ENCODE peak calls at places on chromosomes 1 and 21, in six cellular contexts. B is H1, H is SK-N-SH, L is HepG2, U is K562, Q is GM12878. W is an unnamed sample.

GRCh38 chr1:44962729-44963128 is 23.7 kb downstream of the EIF2B3 start:
- DNase-seq in Q (no peak), L (no peak), B (no peak), U (no peak), H (no peak), W (no peak)

GRCh38 chr1:244338996-244339692 is 112.6 kb downstream of the ADSS2 start:
- DNase-seq in B (no peak), U (no peak), L (no peak), Q (no peak), H (no peak), W (no peak)

GRCh38 chr21:41641821-41642368 is 125.0 kb downstream of the RIPK4 start:
- DNase-seq in H (no peak), L (peak), B (no peak), U (no peak), Q (no peak), W (no peak)

GRCh38 chr1:101376121-101377095 is 139.6 kb downstream of the S1PR1 start:
- DNase-seq in Q (no peak), H (no peak), U (no peak), L (no peak), B (no peak), W (no peak)

GRCh38 chr21:36705679-36706481 is 7.0 kb downstream of the SIM2 start:
- DNase-seq in L (no peak), H (peak), U (peak), Q (no peak), B (no peak), W (no peak)

GRCh38 chr1:201396859-201397464 is 2.2 kb downstream of the LAD1 start:
- DNase-seq in L (peak), U (no peak), Q (no peak), B (no peak), H (no peak), W (no peak)

GRCh38 chr1:59375321-59376220 is 78.7 kb downstream of the FGGY start:
- DNase-seq in L (no peak), Q (no peak), H (no peak), U (no peak), B (no peak), W (no peak)

GRCh38 chr1:33433509-33434362 is 2.8 kb upstream of the PHC2 start:
- DNase-seq in L (peak), B (no peak), H (no peak), U (no peak), Q (no peak), W (peak)

GRCh38 chr1:241600496-241600901 is 39.7 kb downstream of the CHML start:
- DNase-seq in L (no peak), U (no peak), Q (peak), B (no peak), H (no peak), W (no peak)

GRCh38 chr1:179706339-179706941 is 36.7 kb upstream of the FAM163A start:
- DNase-seq in H (peak), L (peak), Q (no peak), B (no peak), U (peak), W (peak)

GRCh38 chr21:45439901-45440461 is 35.0 kb downstream of the COL18A1 start:
- DNase-seq in Q (no peak), L (no peak), B (no peak), U (no peak), H (no peak), W (no peak)
- H3K4me3 ChIP-seq in Q (no peak), L (no peak), B (no peak), U (no peak), H (no peak), W (no peak)

DNA sequence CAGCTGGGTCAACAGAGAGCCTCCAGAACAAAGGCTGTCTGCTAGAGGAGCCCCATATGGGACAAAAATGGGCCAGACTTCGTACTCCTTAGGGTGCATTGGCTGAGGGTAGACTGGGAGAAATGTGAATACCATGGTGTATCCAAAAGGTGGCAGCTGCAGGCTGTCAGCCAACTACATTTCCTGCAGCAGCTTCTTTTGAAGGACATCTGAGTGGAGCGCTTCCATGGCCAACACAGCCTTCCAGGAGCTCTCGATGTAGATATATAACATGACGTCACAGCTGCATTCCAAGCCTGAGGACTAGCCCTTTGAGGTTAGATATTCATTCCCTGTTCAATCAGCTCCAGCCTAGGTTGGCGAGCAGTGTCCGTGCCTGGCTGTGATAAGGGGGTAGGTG is 107.7 kb downstream of the MAB21L3 start:
- DNase-seq in L (peak), Q (no peak), H (no peak), U (no peak), B (no peak), W (no peak)
- TF ChIP-seq GABPA in L (no peak), Q (no peak), H (no peak), U (no peak), B (no peak), W (no peak)

GRCh38 chr1:119714583-119714982 is 2.8 kb downstream of the PHGDH start:
- DNase-seq in L (no peak), Q (no peak), H (no peak), U (no peak), B (no peak), W (peak)
- H3K4me3 ChIP-seq in L (no peak), Q (no peak), H (no peak), U (no peak), B (peak), W (no peak)

DNA sequence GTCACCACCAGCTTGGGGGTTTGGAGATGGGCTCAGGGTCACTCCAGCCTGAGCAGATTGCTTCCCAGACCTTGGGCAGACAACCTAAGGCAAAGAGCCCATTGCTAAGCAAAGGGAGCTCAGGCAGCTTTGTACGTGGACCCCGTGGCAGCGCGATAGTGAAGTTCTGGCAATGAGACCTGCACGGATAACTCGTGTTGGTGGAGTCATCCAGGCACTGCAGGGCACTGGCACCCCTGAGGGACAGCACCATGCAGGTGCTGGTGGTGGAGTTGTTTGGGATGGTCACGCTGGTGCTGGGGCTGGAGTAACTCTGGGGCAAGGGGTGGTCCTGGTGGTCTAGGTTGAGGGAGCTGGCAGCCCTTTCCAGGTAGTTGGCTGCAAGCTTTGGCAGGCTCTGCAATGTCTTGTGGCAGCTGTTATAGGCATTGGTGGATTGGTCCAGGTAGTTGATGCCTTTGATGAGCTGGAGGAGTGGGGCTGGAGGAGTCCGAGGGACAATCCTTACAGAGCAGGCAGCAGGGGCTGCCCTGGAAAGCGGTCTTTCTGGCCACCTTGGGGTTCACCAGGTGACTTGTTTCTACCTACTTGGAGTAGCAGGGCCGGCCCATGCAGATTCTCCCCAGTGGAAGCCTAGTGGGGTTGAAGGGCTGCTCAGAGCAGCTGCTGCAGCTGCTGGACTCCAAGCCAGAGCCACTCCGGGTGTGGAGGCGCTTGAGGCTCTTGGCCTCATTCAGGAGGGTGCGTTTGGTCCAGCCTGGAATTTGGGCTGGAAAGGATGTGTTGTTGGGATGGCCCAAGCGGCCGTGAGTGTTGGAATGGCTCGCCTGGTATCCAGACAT is 13.8 kb upstream of the HSPG2 start:
- DNase-seq in H (no peak), U (no peak), L (no peak), Q (no peak), B (no peak), W (no peak)
- TF ChIP-seq GABPA in H (no peak), U (no peak), L (no peak), Q (no peak), B (no peak), W (no peak)

GRCh38 chr1:16173447-16174260 is 17.8 kb upstream of the EPHA2 start:
- DNase-seq in H (no peak), U (peak), L (no peak), Q (no peak), B (no peak), W (peak)
- H3K4me3 ChIP-seq in H (no peak), U (no peak), L (no peak), Q (no peak), B (no peak), W (no peak)

GRCh38 chr1:231395051-231395995 is 26.8 kb downstream of the EGLN1 start:
- DNase-seq in B (no peak), H (no peak), U (no peak), Q (no peak), L (peak), W (no peak)
- TF ChIP-seq GABPA in B (no peak), H (no peak), U (no peak), Q (no peak), L (no peak), W (no peak)

W was measured in HL-60.